ENCODE peak calls at places on chromosomes 1 and 21, in nine cellular contexts. One of them, this sample, is unnamed.

GRCh38 chr1:183180213-183180612 is 5.9 kb upstream of the LAMC2 start:
- DNase-seq in cardiac muscle cell: peak; percentile 97
- DNase-seq in CD8-positive, alpha-beta T cell: no peak
- DNase-seq in HFFc6: peak; percentile 68
- DNase-seq in bronchial epithelial cell: peak; percentile 56
- DNase-seq in sigmoid colon: peak; percentile 84
- DNase-seq in epithelial cell of esophagus: peak; percentile 56
- DNase-seq in transverse colon: peak; percentile 40
- DNase-seq in fibroblast of mammary gland: peak; percentile 91
- DNase-seq in this sample: no peak

GRCh38 chr1:111814642-111815041 is 58.9 kb downstream of the DDX20 start:
- DNase-seq in sigmoid colon: no peak
- DNase-seq in HFFc6: no peak
- DNase-seq in fibroblast of mammary gland: no peak
- DNase-seq in epithelial cell of esophagus: no peak
- DNase-seq in transverse colon: no peak
- DNase-seq in cardiac muscle cell: no peak
- DNase-seq in CD8-positive, alpha-beta T cell: no peak
- DNase-seq in bronchial epithelial cell: no peak
- DNase-seq in this sample: no peak

GRCh38 chr1:88647749-88648415 is 36.2 kb upstream of the PKN2 start:
- DNase-seq in epithelial cell of esophagus: peak; percentile 49
- DNase-seq in bronchial epithelial cell: no peak
- DNase-seq in cardiac muscle cell: no peak
- DNase-seq in transverse colon: no peak
- DNase-seq in fibroblast of mammary gland: no peak
- DNase-seq in HFFc6: no peak
- DNase-seq in CD8-positive, alpha-beta T cell: no peak
- DNase-seq in sigmoid colon: no peak
- DNase-seq in this sample: no peak

GRCh38 chr1:218674280-218674773 is 329.2 kb downstream of the TGFB2 start:
- DNase-seq in bronchial epithelial cell: peak; percentile 74
- DNase-seq in CD8-positive, alpha-beta T cell: no peak
- DNase-seq in cardiac muscle cell: peak; percentile 91
- DNase-seq in sigmoid colon: no peak
- DNase-seq in HFFc6: peak; percentile 61
- DNase-seq in epithelial cell of esophagus: peak; percentile 73
- DNase-seq in transverse colon: no peak
- DNase-seq in fibroblast of mammary gland: peak; percentile 48
- DNase-seq in this sample: no peak

GRCh38 chr1:187840557-187840956 is 1011.8 kb downstream of the PLA2G4A start:
- DNase-seq in epithelial cell of esophagus: no peak
- DNase-seq in bronchial epithelial cell: no peak
- DNase-seq in transverse colon: no peak
- DNase-seq in fibroblast of mammary gland: no peak
- DNase-seq in CD8-positive, alpha-beta T cell: no peak
- DNase-seq in cardiac muscle cell: peak; percentile 72
- DNase-seq in HFFc6: no peak
- DNase-seq in sigmoid colon: no peak
- DNase-seq in this sample: no peak

GRCh38 chr1:75135829-75136142 is 1.6 kb downstream of the LHX8 start:
- DNase-seq in sigmoid colon: no peak
- DNase-seq in cardiac muscle cell: no peak
- DNase-seq in fibroblast of mammary gland: no peak
- DNase-seq in CD8-positive, alpha-beta T cell: no peak
- DNase-seq in transverse colon: no peak
- DNase-seq in HFFc6: no peak
- DNase-seq in bronchial epithelial cell: no peak
- DNase-seq in epithelial cell of esophagus: no peak
- DNase-seq in this sample: no peak

GRCh38 chr1:16180291-16180824 is 24.5 kb upstream of the EPHA2 start:
- DNase-seq in fibroblast of mammary gland: peak; percentile 57
- DNase-seq in sigmoid colon: no peak
- DNase-seq in CD8-positive, alpha-beta T cell: no peak
- DNase-seq in cardiac muscle cell: no peak
- DNase-seq in HFFc6: peak; percentile 46
- DNase-seq in bronchial epithelial cell: no peak
- DNase-seq in transverse colon: no peak
- DNase-seq in epithelial cell of esophagus: peak; percentile 23
- DNase-seq in this sample: no peak

GRCh38 chr1:83836543-83836942 is 162.4 kb downstream of the TTLL7 start:
- DNase-seq in fibroblast of mammary gland: no peak
- DNase-seq in transverse colon: no peak
- DNase-seq in sigmoid colon: no peak
- DNase-seq in CD8-positive, alpha-beta T cell: no peak
- DNase-seq in bronchial epithelial cell: no peak
- DNase-seq in cardiac muscle cell: no peak
- DNase-seq in epithelial cell of esophagus: no peak
- DNase-seq in HFFc6: no peak
- DNase-seq in this sample: no peak

GRCh38 chr1:32786856-32787255 is 30.3 kb downstream of the YARS1 start:
- DNase-seq in fibroblast of mammary gland: peak; percentile 61
- DNase-seq in HFFc6: no peak
- DNase-seq in epithelial cell of esophagus: peak; percentile 29
- DNase-seq in transverse colon: no peak
- DNase-seq in bronchial epithelial cell: no peak
- DNase-seq in sigmoid colon: no peak
- DNase-seq in CD8-positive, alpha-beta T cell: no peak
- DNase-seq in cardiac muscle cell: peak; percentile 39
- DNase-seq in this sample: no peak

GRCh38 chr1:64505944-64506658 is 36.2 kb downstream of the CACHD1 start:
- DNase-seq in fibroblast of mammary gland: no peak
- DNase-seq in transverse colon: peak; percentile 63
- DNase-seq in cardiac muscle cell: no peak
- DNase-seq in sigmoid colon: no peak
- DNase-seq in epithelial cell of esophagus: peak; percentile 80
- DNase-seq in CD8-positive, alpha-beta T cell: peak; percentile 0
- DNase-seq in HFFc6: no peak
- DNase-seq in bronchial epithelial cell: peak; percentile 86
- DNase-seq in this sample: no peak

GRCh38 chr1:53572061-53572801 is 113.0 kb downstream of the DMRTB1 start:
- DNase-seq in sigmoid colon: peak; percentile 68
- DNase-seq in cardiac muscle cell: no peak
- DNase-seq in HFFc6: peak; percentile 84
- DNase-seq in fibroblast of mammary gland: no peak
- DNase-seq in CD8-positive, alpha-beta T cell: no peak
- DNase-seq in epithelial cell of esophagus: peak; percentile 95
- DNase-seq in bronchial epithelial cell: peak; percentile 78
- DNase-seq in transverse colon: peak; percentile 10
- DNase-seq in this sample: no peak

GRCh38 chr21:16476056-16476850 is 746.5 kb downstream of the USP25 start:
- DNase-seq in transverse colon: no peak
- DNase-seq in CD8-positive, alpha-beta T cell: no peak
- DNase-seq in cardiac muscle cell: peak; percentile 18
- DNase-seq in sigmoid colon: no peak
- DNase-seq in HFFc6: no peak
- DNase-seq in bronchial epithelial cell: no peak
- DNase-seq in epithelial cell of esophagus: no peak
- DNase-seq in fibroblast of mammary gland: peak; percentile 62
- DNase-seq in this sample: no peak

GRCh38 chr21:34762761-34763160 is 94.0 kb downstream of the CLIC6 start:
- DNase-seq in bronchial epithelial cell: no peak
- DNase-seq in epithelial cell of esophagus: no peak
- DNase-seq in transverse colon: no peak
- DNase-seq in CD8-positive, alpha-beta T cell: no peak
- DNase-seq in cardiac muscle cell: peak; percentile 47
- DNase-seq in HFFc6: peak; percentile 31
- DNase-seq in fibroblast of mammary gland: peak; percentile 60
- DNase-seq in sigmoid colon: no peak
- DNase-seq in this sample: no peak
- TF ChIP-seq CTCF in bronchial epithelial cell: no peak
- TF ChIP-seq CTCF in epithelial cell of esophagus: no peak
- TF ChIP-seq CTCF in transverse colon: no peak
- TF ChIP-seq CTCF in CD8-positive, alpha-beta T cell: no peak
- TF ChIP-seq CTCF in cardiac muscle cell: no peak
- TF ChIP-seq CTCF in HFFc6: peak; percentile 50
- TF ChIP-seq CTCF in fibroblast of mammary gland: no peak
- TF ChIP-seq CTCF in sigmoid colon: no peak
- TF ChIP-seq CTCF in this sample: no peak

GRCh38 chr1:190754769-190755168 is 277.1 kb upstream of the BRINP3 start:
- DNase-seq in transverse colon: no peak
- DNase-seq in cardiac muscle cell: peak; percentile 75
- DNase-seq in fibroblast of mammary gland: peak; percentile 6
- DNase-seq in epithelial cell of esophagus: peak; percentile 60
- DNase-seq in sigmoid colon: no peak
- DNase-seq in HFFc6: no peak
- DNase-seq in CD8-positive, alpha-beta T cell: no peak
- DNase-seq in bronchial epithelial cell: peak; percentile 63
- DNase-seq in this sample: no peak
- TF ChIP-seq CTCF in transverse colon: no peak
- TF ChIP-seq CTCF in cardiac muscle cell: peak; percentile 16
- TF ChIP-seq CTCF in fibroblast of mammary gland: no peak
- TF ChIP-seq CTCF in epithelial cell of esophagus: peak; percentile 24
- TF ChIP-seq CTCF in sigmoid colon: no peak
- TF ChIP-seq CTCF in HFFc6: no peak
- TF ChIP-seq CTCF in CD8-positive, alpha-beta T cell: no peak
- TF ChIP-seq CTCF in bronchial epithelial cell: no peak
- TF ChIP-seq CTCF in this sample: no peak

GRCh38 chr1:17692645-17693044 is 62.5 kb upstream of the ACTL8 start:
- DNase-seq in epithelial cell of esophagus: no peak
- DNase-seq in transverse colon: no peak
- DNase-seq in sigmoid colon: no peak
- DNase-seq in bronchial epithelial cell: no peak
- DNase-seq in CD8-positive, alpha-beta T cell: no peak
- DNase-seq in fibroblast of mammary gland: no peak
- DNase-seq in cardiac muscle cell: no peak
- DNase-seq in HFFc6: no peak
- DNase-seq in this sample: no peak

GRCh38 chr1:17691147-17691634 is 63.9 kb upstream of the ACTL8 start:
- DNase-seq in CD8-positive, alpha-beta T cell: no peak
- DNase-seq in cardiac muscle cell: no peak
- DNase-seq in fibroblast of mammary gland: no peak
- DNase-seq in sigmoid colon: no peak
- DNase-seq in epithelial cell of esophagus: no peak
- DNase-seq in HFFc6: no peak
- DNase-seq in bronchial epithelial cell: no peak
- DNase-seq in transverse colon: no peak
- DNase-seq in this sample: no peak

GRCh38 chr1:17700363-17700762 is 54.8 kb upstream of the ACTL8 start:
- DNase-seq in epithelial cell of esophagus: no peak
- DNase-seq in HFFc6: no peak
- DNase-seq in fibroblast of mammary gland: no peak
- DNase-seq in bronchial epithelial cell: no peak
- DNase-seq in sigmoid colon: no peak
- DNase-seq in CD8-positive, alpha-beta T cell: no peak
- DNase-seq in transverse colon: no peak
- DNase-seq in cardiac muscle cell: no peak
- DNase-seq in this sample: no peak

GRCh38 chr1:17700981-17701870 is 53.9 kb upstream of the ACTL8 start:
- DNase-seq in sigmoid colon: no peak
- DNase-seq in epithelial cell of esophagus: no peak
- DNase-seq in fibroblast of mammary gland: no peak
- DNase-seq in HFFc6: no peak
- DNase-seq in bronchial epithelial cell: no peak
- DNase-seq in transverse colon: no peak
- DNase-seq in CD8-positive, alpha-beta T cell: no peak
- DNase-seq in cardiac muscle cell: no peak
- DNase-seq in this sample: no peak

DNA sequence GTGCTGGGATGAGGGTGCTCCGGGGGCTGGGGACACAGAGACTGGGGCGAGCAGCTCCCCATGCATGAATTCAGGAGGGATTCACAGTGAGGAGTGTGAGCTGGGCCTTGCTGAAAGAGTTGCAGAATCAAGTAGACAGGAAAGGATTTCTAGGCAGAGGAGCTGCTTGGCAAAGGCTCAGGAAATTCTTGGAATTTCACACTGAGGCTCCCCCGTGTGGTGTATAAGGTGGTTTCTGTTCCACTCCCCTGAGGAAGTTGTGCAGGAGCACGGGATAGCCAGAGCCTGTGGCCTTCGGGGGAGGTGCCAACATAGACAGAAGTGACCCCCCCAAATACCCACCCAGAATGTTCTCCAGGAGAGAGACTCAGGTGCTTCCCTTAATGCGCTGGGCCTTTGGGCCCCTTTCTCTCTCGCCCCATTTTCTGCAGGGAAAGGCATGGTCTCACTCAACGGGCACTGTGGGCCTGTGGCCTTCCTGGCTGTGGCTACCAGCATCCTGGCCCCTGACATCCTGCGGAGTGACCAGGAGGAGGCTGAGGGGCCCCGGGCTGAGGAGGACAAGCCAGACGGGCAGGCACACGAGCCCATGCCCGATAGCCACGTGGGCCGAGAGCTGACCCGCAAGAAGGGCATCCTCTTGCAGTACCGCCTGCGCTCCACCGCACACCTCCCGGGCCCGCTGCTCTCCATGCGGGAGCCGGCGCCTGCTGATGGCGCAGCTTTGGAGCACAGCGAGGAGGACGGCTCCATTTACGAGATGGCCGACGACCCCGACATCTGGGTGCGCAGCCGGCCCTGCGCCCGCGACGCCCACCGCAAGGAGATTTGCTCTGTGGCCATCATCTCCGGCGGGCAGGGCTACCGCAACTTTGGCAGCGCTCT is 58.5 kb upstream of the ACTL8 start:
- DNase-seq in transverse colon: no peak
- DNase-seq in CD8-positive, alpha-beta T cell: no peak
- DNase-seq in cardiac muscle cell: peak; percentile 89
- DNase-seq in bronchial epithelial cell: peak; percentile 29
- DNase-seq in HFFc6: peak; percentile 79
- DNase-seq in epithelial cell of esophagus: peak; percentile 11
- DNase-seq in sigmoid colon: no peak
- DNase-seq in fibroblast of mammary gland: peak; percentile 62
- DNase-seq in this sample: no peak
- TF ChIP-seq CTCF in transverse colon: no peak
- TF ChIP-seq CTCF in CD8-positive, alpha-beta T cell: no peak
- TF ChIP-seq CTCF in cardiac muscle cell: peak; percentile 75
- TF ChIP-seq CTCF in bronchial epithelial cell: peak; percentile 37
- TF ChIP-seq CTCF in HFFc6: peak; percentile 74
- TF ChIP-seq CTCF in epithelial cell of esophagus: peak; percentile 39
- TF ChIP-seq CTCF in sigmoid colon: no peak
- TF ChIP-seq CTCF in fibroblast of mammary gland: peak; percentile 44
- TF ChIP-seq CTCF in this sample: no peak

GRCh38 chr1:202007703-202008489 is 2.5 kb upstream of the ELF3 start:
- DNase-seq in sigmoid colon: no peak
- DNase-seq in fibroblast of mammary gland: no peak
- DNase-seq in bronchial epithelial cell: peak; percentile 79
- DNase-seq in CD8-positive, alpha-beta T cell: no peak
- DNase-seq in epithelial cell of esophagus: peak; percentile 92
- DNase-seq in transverse colon: peak; percentile 90
- DNase-seq in cardiac muscle cell: peak; percentile 49
- DNase-seq in HFFc6: peak; percentile 28
- DNase-seq in this sample: no peak

GRCh38 chr1:202009326-202010031 is 908 bp upstream of the ELF3 start:
- DNase-seq in CD8-positive, alpha-beta T cell: peak; percentile 43
- DNase-seq in fibroblast of mammary gland: peak; percentile 75
- DNase-seq in HFFc6: peak; percentile 74
- DNase-seq in cardiac muscle cell: peak; percentile 85
- DNase-seq in sigmoid colon: peak; percentile 84
- DNase-seq in epithelial cell of esophagus: peak; percentile 86
- DNase-seq in transverse colon: peak; percentile 86
- DNase-seq in bronchial epithelial cell: peak; percentile 73
- DNase-seq in this sample: peak; percentile 84

GRCh38 chr1:202011994-202012393 is 1.6 kb downstream of the ELF3 start:
- DNase-seq in HFFc6: no peak
- DNase-seq in transverse colon: peak; percentile 38
- DNase-seq in fibroblast of mammary gland: no peak
- DNase-seq in bronchial epithelial cell: no peak
- DNase-seq in epithelial cell of esophagus: no peak
- DNase-seq in sigmoid colon: no peak
- DNase-seq in cardiac muscle cell: no peak
- DNase-seq in CD8-positive, alpha-beta T cell: no peak
- DNase-seq in this sample: no peak

GRCh38 chr1:202012544-202013478 is 2.4 kb downstream of the ELF3 start:
- DNase-seq in bronchial epithelial cell: no peak
- DNase-seq in CD8-positive, alpha-beta T cell: no peak
- DNase-seq in cardiac muscle cell: no peak
- DNase-seq in fibroblast of mammary gland: no peak
- DNase-seq in epithelial cell of esophagus: no peak
- DNase-seq in transverse colon: peak; percentile 60
- DNase-seq in sigmoid colon: no peak
- DNase-seq in HFFc6: no peak
- DNase-seq in this sample: no peak

GRCh38 chr1:202010042-202011015 is at the start of gene ELF3:
- DNase-seq in transverse colon: peak; percentile 92
- DNase-seq in cardiac muscle cell: no peak
- DNase-seq in epithelial cell of esophagus: peak; percentile 90
- DNase-seq in sigmoid colon: no peak
- DNase-seq in bronchial epithelial cell: peak; percentile 72
- DNase-seq in CD8-positive, alpha-beta T cell: no peak
- DNase-seq in fibroblast of mammary gland: no peak
- DNase-seq in HFFc6: no peak
- DNase-seq in this sample: peak; percentile 83
- TF ChIP-seq CTCF in transverse colon: no peak
- TF ChIP-seq CTCF in cardiac muscle cell: no peak
- TF ChIP-seq CTCF in epithelial cell of esophagus: no peak
- TF ChIP-seq CTCF in sigmoid colon: no peak
- TF ChIP-seq CTCF in bronchial epithelial cell: no peak
- TF ChIP-seq CTCF in CD8-positive, alpha-beta T cell: no peak
- TF ChIP-seq CTCF in fibroblast of mammary gland: no peak
- TF ChIP-seq CTCF in HFFc6: no peak
- TF ChIP-seq CTCF in this sample: no peak